ENCODE peak calls at places on chromosomes 5 and 9, in eight cellular contexts. F is lower lobe of right lung, X is GM10248, M is kidney epithelial cell, J is IMR-90, U is MCF 10A, I is PC-3, R is endothelial cell. A is an unnamed sample.

GRCh38 chr9:100472725-100473261 is at the start of gene TMEFF1:
- DNase-seq in F (no peak), X (peak; percentile 74), M (no peak), J (peak; percentile 26), U (peak; percentile 9), I (peak; percentile 18), R (peak; percentile 87), A (no peak)

GRCh38 chr9:98288876-98289275 is 33.4 kb upstream of the TBC1D2 start:
- DNase-seq in F (no peak), X (no peak), M (no peak), J (no peak), U (no peak), I (no peak), R (no peak), A (no peak)

GRCh38 chr5:134019636-134020035 is 14.9 kb upstream of the VDAC1 start:
- DNase-seq in F (no peak), X (no peak), M (no peak), J (no peak), U (no peak), I (no peak), R (no peak), A (no peak)

GRCh38 chr5:81417052-81417451 is 23.1 kb upstream of the ACOT12 start:
- DNase-seq in F (no peak), X (no peak), M (no peak), J (no peak), U (no peak), I (no peak), R (no peak), A (peak; percentile 88)

GRCh38 chr9:21455320-21455719 is 15.1 kb downstream of the IFNA1 start:
- DNase-seq in F (no peak), X (peak; percentile 41), M (no peak), J (peak; percentile 25), U (peak; percentile 28), I (peak; percentile 54), R (peak; percentile 33), A (no peak)

GRCh38 chr5:107469485-107469884 is 201.3 kb downstream of the EFNA5 start:
- DNase-seq in F (no peak), X (no peak), M (peak; percentile 95), J (peak; percentile 94), U (peak; percentile 94), I (peak; percentile 86), R (no peak), A (peak; percentile 90)

GRCh38 chr5:179526978-179527377 is 23.4 kb upstream of the RUFY1 start:
- DNase-seq in F (no peak), X (no peak), M (no peak), J (no peak), U (no peak), I (no peak), R (no peak), A (no peak)

GRCh38 chr5:128349044-128349629 is 188.9 kb downstream of the FBN2 start:
- DNase-seq in F (no peak), X (no peak), M (peak; percentile 16), J (peak; percentile 10), U (peak; percentile 98), I (peak; percentile 91), R (no peak), A (peak; percentile 91)

GRCh38 chr5:5363045-5363444 is 59.4 kb upstream of the ICE1 start:
- DNase-seq in F (no peak), X (no peak), M (no peak), J (no peak), U (no peak), I (peak; percentile 43), R (no peak), A (no peak)

GRCh38 chr5:149374303-149374702 is 4.8 kb downstream of the IL17B start:
- DNase-seq in F (no peak), X (no peak), M (no peak), J (no peak), U (no peak), I (no peak), R (no peak), A (no peak)

GRCh38 chr5:3535414-3536211 is 60.0 kb upstream of the IRX1 start:
- DNase-seq in F (no peak), X (no peak), M (no peak), J (no peak), U (no peak), I (no peak), R (no peak), A (no peak)

GRCh38 chr5:100647461-100648230 is 112.5 kb downstream of the FAM174A start:
- DNase-seq in F (peak; percentile 78), X (peak; percentile 13), M (peak; percentile 50), J (no peak), U (peak; percentile 78), I (peak; percentile 57), R (no peak), A (no peak)

GRCh38 chr9:107737987-107738743 is 248.6 kb upstream of the KLF4 start:
- DNase-seq in F (no peak), X (no peak), M (no peak), J (peak; percentile 95), U (peak; percentile 95), I (peak; percentile 56), R (no peak), A (peak; percentile 91)

GRCh38 chr9:127142291-127142690 is 19.9 kb upstream of the ANGPTL2 start:
- DNase-seq in F (no peak), X (no peak), M (no peak), J (no peak), U (no peak), I (no peak), R (no peak), A (no peak)

GRCh38 chr5:62494772-62495171 is 82.2 kb downstream of the IPO11 start:
- DNase-seq in F (no peak), X (no peak), M (no peak), J (no peak), U (no peak), I (no peak), R (no peak), A (no peak)

GRCh38 chr5:138336952-138337684 is 948 bp upstream of the FAM53C start:
- DNase-seq in F (peak; percentile 83), X (no peak), M (no peak), J (peak; percentile 79), U (peak; percentile 88), I (no peak), R (peak; percentile 75), A (no peak)

GRCh38 chr5:91641730-91642350 is 258.7 kb upstream of the ARRDC3 start:
- DNase-seq in F (no peak), X (no peak), M (no peak), J (peak; percentile 41), U (peak; percentile 60), I (peak; percentile 87), R (no peak), A (peak; percentile 18)
- TF ChIP-seq CTCF in F (peak; percentile 60), X (peak; percentile 33), M (peak; percentile 43), J (peak; percentile 60), U (peak; percentile 35), I (peak; percentile 79), R (peak; percentile 92), A (peak; percentile 70)

GRCh38 chr9:112348993-112349333 is 15.5 kb upstream of the PTBP3 start:
- DNase-seq in F (no peak), X (no peak), M (no peak), J (no peak), U (no peak), I (no peak), R (no peak), A (no peak)

GRCh38 chr9:112351184-112351583 is 17.8 kb upstream of the PTBP3 start:
- DNase-seq in F (no peak), X (no peak), M (no peak), J (no peak), U (no peak), I (no peak), R (no peak), A (no peak)

GRCh38 chr9:112355305-112355953 is 22.0 kb upstream of the PTBP3 start:
- DNase-seq in F (peak; percentile 55), X (peak; percentile 29), M (no peak), J (no peak), U (no peak), I (no peak), R (no peak), A (no peak)

GRCh38 chr9:112352209-112352608 is 18.8 kb upstream of the PTBP3 start:
- DNase-seq in F (no peak), X (no peak), M (no peak), J (no peak), U (no peak), I (no peak), R (no peak), A (no peak)

DNA sequence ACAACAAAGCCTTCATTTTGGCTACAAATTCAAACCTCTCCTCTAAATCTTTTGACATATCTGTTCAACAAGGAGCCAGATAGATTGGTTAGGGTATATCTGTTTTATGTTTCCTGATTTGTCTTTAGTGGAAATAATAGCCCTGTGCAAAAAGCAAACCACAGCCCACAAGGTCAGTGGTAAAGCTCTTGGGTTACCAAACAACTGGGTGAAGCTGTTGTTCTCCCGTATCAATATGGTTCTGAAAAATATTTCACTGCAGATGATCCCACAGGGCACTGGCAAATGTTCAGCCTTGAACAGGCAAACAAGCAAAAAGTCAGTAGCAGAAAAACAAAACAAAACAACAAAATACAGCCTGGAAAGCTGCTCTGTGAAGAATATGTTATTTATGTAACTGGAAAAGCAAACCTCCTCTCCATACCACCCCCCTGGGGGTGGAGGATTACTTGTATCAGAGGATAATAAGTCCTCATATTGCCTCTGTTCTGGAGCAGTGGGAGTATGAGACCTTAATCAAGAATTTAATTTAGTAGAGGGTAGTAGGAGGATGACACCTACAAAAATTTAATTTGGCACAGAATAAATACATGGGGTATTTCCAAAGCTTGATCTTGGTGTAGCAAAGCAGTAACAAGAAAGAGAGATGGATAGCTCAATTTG is 20.8 kb upstream of the PTBP3 start:
- DNase-seq in F (no peak), X (no peak), M (no peak), J (no peak), U (no peak), I (no peak), R (no peak), A (no peak)
- TF ChIP-seq CTCF in F (no peak), X (no peak), M (no peak), J (no peak), U (no peak), I (no peak), R (no peak), A (no peak)

DNA sequence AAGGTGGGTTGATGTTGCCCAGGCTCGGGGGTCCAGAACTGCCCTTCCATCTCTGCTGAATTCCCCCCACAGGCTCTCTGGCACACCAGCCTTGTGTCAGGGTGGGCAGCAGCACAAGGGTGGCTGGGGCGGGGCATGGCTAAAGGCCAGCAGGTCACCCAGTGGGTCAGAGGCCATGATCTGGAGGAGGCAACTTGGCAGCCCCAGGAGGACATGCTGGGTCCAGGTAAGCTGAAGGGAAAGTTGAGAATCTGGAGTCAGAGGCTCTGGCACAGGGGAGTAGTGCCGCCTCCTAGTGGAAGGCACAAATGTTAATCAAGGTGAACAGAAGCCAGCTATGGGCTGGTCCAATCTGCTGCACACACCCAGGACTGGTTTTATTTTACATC is 6.2 kb downstream of the TMEM8B start:
- DNase-seq in F (no peak), X (no peak), M (no peak), J (no peak), U (peak; percentile 44), I (peak; percentile 22), R (no peak), A (no peak)
- TF ChIP-seq CTCF in F (no peak), X (peak; percentile 13), M (peak; percentile 18), J (peak; percentile 10), U (no peak), I (peak; percentile 48), R (no peak), A (peak; percentile 62)

DNA sequence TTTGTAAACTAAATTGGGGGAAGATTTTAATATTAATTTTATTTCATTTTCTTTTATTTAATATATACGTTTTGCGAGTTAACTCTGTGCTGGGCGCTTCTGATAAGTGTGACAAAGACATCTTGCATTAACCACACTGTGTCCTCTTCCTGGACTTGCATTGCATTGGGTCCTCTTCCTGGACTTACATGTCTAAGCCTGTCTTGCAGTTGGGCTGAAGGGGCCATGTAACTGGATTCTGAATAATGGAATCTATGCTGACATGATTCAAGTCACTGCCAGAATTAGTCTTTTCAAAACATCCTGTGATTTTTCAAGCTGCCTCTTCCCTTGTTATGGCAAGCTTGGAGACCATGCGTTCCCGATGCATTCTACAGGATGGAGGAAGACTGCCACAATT is 122.6 kb downstream of the TRIM32 start:
- DNase-seq in F (no peak), X (no peak), M (no peak), J (no peak), U (no peak), I (no peak), R (peak; percentile 6), A (peak; percentile 66)
- TF ChIP-seq CTCF in F (no peak), X (no peak), M (no peak), J (no peak), U (no peak), I (no peak), R (no peak), A (no peak)

A was measured in foreskin keratinocyte.